ENCODE peak calls at places on chromosomes 2 and 18, in five cellular contexts. N is neural progenitor cell; B is mucosa of descending colon; W is adrenal gland; O is CD8-positive, alpha-beta T cell. J is an unnamed sample.

GRCh38 chr2:88913280-88913679 is 221.8 kb downstream of the RPIA start:
- DNase-seq in N (no peak), W (no peak), O (no peak), B (no peak), J (no peak)

GRCh38 chr2:163182764-163183354 is 344.3 kb upstream of the KCNH7 start:
- DNase-seq in B (no peak), W (no peak), N (no peak), O (no peak), J (no peak)

GRCh38 chr2:36423172-36423571 is 67.6 kb downstream of the CRIM1 start:
- DNase-seq in W (no peak), B (no peak), N (no peak), O (no peak), J (no peak)

GRCh38 chr2:238843476-238843875 is 4.4 kb upstream of the TWIST2 start:
- DNase-seq in N (no peak), O (no peak), B (no peak), W (no peak), J (no peak)

GRCh38 chr18:39414009-39414700 is 1848.6 kb upstream of the CELF4 start:
- DNase-seq in N (no peak), B (no peak), O (no peak), W (no peak), J (no peak)

GRCh38 chr2:159175182-159175581 is 111.3 kb downstream of the WDSUB1 start:
- DNase-seq in W (no peak), O (no peak), N (no peak), B (no peak), J (no peak)

GRCh38 chr2:32688511-32688910 is 60.7 kb downstream of the TTC27 start:
- DNase-seq in N (no peak), W (no peak), O (no peak), B (no peak), J (no peak)

GRCh38 chr2:221571391-221572179 is 519 bp downstream of the EPHA4 start:
- DNase-seq in O (peak; percentile 18), W (peak; percentile 15), B (peak; percentile 65), N (peak; percentile 46), J (peak; percentile 24)

GRCh38 chr2:201118957-201119848 is 3.2 kb downstream of the CFLAR start:
- DNase-seq in W (no peak), B (no peak), O (no peak), N (peak; percentile 45), J (no peak)

GRCh38 chr2:37809525-37809924 is 115.6 kb upstream of the RMDN2 start:
- DNase-seq in B (no peak), W (no peak), N (peak; percentile 9), O (no peak), J (no peak)

GRCh38 chr18:9328776-9329175 is 5.8 kb upstream of the TWSG1 start:
- DNase-seq in B (no peak), O (no peak), W (no peak), N (no peak), J (no peak)

GRCh38 chr18:48151421-48152095 is 221.1 kb upstream of the SMAD2 start:
- DNase-seq in O (no peak), B (no peak), W (no peak), N (no peak), J (no peak)

GRCh38 chr2:231947694-231948093 is 13.8 kb upstream of the DIS3L2 start:
- DNase-seq in O (no peak), N (no peak), W (no peak), B (no peak), J (no peak)

GRCh38 chr2:201600906-201601305 is 42.4 kb downstream of the TMEM237 start:
- DNase-seq in W (no peak), O (no peak), N (no peak), B (no peak), J (no peak)

GRCh38 chr2:232604535-232604934 is 28.9 kb upstream of the EFHD1 start:
- DNase-seq in O (no peak), B (no peak), N (no peak), W (no peak), J (no peak)

GRCh38 chr2:62814132-62814531 is 108.6 kb downstream of the EHBP1 start:
- DNase-seq in W (peak; percentile 37), N (no peak), O (no peak), B (no peak), J (no peak)

GRCh38 chr2:201149064-201149820 is 33.3 kb downstream of the CFLAR start:
- DNase-seq in B (no peak), O (no peak), W (no peak), N (no peak), J (no peak)

GRCh38 chr18:46509530-46509929 is 147.5 kb downstream of the LOXHD1 start:
- DNase-seq in O (no peak), N (no peak), W (no peak), B (no peak), J (no peak)

GRCh38 chr18:70128271-70128670 is 77.2 kb downstream of the RTTN start:
- DNase-seq in B (no peak), W (no peak), O (no peak), N (no peak), J (no peak)

GRCh38 chr18:51137051-51137729 is 60.3 kb downstream of the MEX3C start:
- DNase-seq in W (no peak), N (no peak), O (no peak), B (no peak), J (no peak)

GRCh38 chr18:57943723-57944122 is 100.3 kb upstream of the NEDD4L start:
- DNase-seq in W (no peak), B (no peak), O (no peak), N (peak; percentile 14), J (no peak)
- TF ChIP-seq CTCF in W (no peak), B (no peak), O (no peak), N (no peak), J (no peak)

DNA sequence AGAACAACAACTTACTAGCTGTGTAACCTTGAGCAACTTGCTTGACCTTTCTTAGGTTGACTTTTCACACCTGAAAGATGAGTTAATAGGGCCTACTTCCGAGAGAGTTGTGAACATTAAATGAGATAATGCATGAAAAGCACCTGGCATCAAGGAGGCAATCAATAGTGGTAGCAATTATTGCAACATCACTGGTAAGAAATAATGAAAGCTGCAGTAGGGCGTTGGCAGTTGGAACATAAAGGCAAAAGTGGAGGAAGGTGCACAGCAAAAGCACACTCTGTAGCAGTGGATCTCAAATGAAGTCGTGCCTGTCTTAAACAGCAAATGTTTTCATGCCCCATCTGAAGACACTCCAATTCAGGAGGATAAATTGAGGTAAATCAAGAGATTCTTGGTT is 178.9 kb upstream of the VRK2 start:
- DNase-seq in B (no peak), O (no peak), N (no peak), W (no peak), J (no peak)
- H3K4me1 ChIP-seq in B (no peaks in the 10 kb centered on the region), O (no peaks in the 10 kb centered on the region), N (peaks cover 7% of the 10 kb centered on the region), W (no peaks in the 10 kb centered on the region), J (no peaks in the 10 kb centered on the region)

GRCh38 chr2:127743477-127744026 is 42.3 kb downstream of the SFT2D3 start:
- DNase-seq in W (no peak), O (no peak), N (no peak), B (no peak), J (no peak)
- H3K4me3 ChIP-seq in W (no peak overlapping the region), O (no peak overlapping the region), N (no peak overlapping the region), B (no peak overlapping the region), J (no peak overlapping the region)

GRCh38 chr18:67199993-67200617 is 316.4 kb downstream of the DSEL start:
- DNase-seq in O (no peak), B (no peak), N (peak; percentile 60), W (no peak), J (no peak)
- TF ChIP-seq CTCF in O (peak; percentile 68), B (no peak), N (peak; percentile 81), W (peak; percentile 79), J (peak; percentile 68)

GRCh38 chr2:240856151-240856980 is 12.3 kb upstream of the AGXT start:
- DNase-seq in O (no peak), N (peak; percentile 46), W (no peak), B (no peak), J (no peak)

GRCh38 chr2:240855670-240856069 is 13.0 kb upstream of the AGXT start:
- DNase-seq in O (no peak), N (no peak), W (no peak), B (no peak), J (no peak)

GRCh38 chr2:240857039-240858008 is 11.3 kb upstream of the AGXT start:
- DNase-seq in N (no peak), B (peak; percentile 81), O (no peak), W (no peak), J (no peak)

GRCh38 chr2:240858871-240859270 is 9.8 kb upstream of the AGXT start:
- DNase-seq in O (no peak), B (no peak), W (no peak), N (no peak), J (no peak)

GRCh38 chr2:240858321-240858720 is 10.3 kb upstream of the AGXT start:
- DNase-seq in B (no peak), N (no peak), W (no peak), O (no peak), J (no peak)
- H3K4me1 ChIP-seq in B (no peaks in the 10 kb centered on the region), N (no peaks in the 10 kb centered on the region), W (no peaks in the 10 kb centered on the region), O (no peaks in the 10 kb centered on the region), J (no peaks in the 10 kb centered on the region)

DNA sequence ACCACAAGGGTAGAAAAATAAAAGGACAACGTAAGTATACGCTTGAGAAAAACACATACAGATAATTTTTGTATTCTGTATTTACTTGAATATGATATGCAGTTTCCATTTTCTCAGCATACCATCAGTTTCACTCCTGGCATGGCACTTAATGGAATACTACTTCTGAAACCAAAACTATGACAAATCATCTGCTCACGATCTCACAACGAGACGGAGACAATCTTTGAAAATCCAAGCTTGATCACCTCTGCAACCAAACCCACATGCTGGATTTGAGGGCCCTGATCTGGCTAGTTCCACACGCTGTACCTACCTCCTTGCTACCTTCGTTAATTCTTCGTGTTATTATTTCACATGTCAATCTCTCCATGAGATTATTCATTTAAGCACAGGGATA is 387.6 kb downstream of the NBAS start:
- DNase-seq in B (no peak), W (no peak), N (no peak), O (no peak), J (no peak)
- H3K4me3 ChIP-seq in B (no peak overlapping the region), W (no peak overlapping the region), N (no peak overlapping the region), O (no peak overlapping the region), J (no peak overlapping the region)

GRCh38 chr2:234555161-234555560 is 58.3 kb upstream of the ARL4C start:
- DNase-seq in W (no peak), O (no peak), N (no peak), B (no peak), J (no peak)

GRCh38 chr2:234555616-234556249 is 58.9 kb upstream of the ARL4C start:
- DNase-seq in B (no peak), N (no peak), W (no peak), O (no peak), J (no peak)

GRCh38 chr2:234559609-234560008 is 62.7 kb upstream of the ARL4C start:
- DNase-seq in O (no peak), W (no peak), N (no peak), B (no peak), J (no peak)

GRCh38 chr2:234556848-234557573 is 60.1 kb upstream of the ARL4C start:
- DNase-seq in B (no peak), O (no peak), W (no peak), N (no peak), J (no peak)

DNA sequence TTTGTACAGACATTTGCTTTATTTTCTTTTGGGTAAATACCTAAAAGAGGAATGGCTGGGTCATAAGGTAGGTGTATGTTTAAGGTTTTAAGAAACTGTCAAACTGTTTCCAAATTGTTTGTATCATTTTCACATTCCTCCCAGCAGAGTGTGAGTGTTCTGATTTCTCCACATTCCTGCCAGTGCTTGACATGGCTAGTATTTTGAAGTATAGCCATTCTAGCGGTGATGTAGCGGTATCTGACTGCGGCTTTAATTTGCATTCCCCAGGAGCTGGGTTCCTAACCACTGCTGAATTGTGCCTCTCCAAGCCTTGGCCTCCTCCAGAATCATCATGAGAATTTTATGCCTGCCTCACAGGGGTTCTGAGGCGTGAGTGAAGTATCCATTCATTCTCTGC is 61.8 kb upstream of the ARL4C start:
- DNase-seq in B (no peak), W (no peak), N (no peak), O (no peak), J (no peak)
- TF ChIP-seq CTCF in B (no peak), W (no peak), N (no peak), O (no peak), J (no peak)

J was measured in left ventricle myocardium inferior.